ENCODE peak calls at places on chromosomes 16 and 17, in ten cellular contexts. One of them, this sample, is unnamed. For H3K4me1, the result is how much of the 10 kb centered on the place peaks cover.

GRCh38 chr17:15945493-15946209 is 721 bp downstream of the ADORA2B start:
- DNase-seq in right cardiac atrium: peak
- DNase-seq in lung: no peak
- DNase-seq in heart left ventricle: no peak
- DNase-seq in PC-3: no peak
- DNase-seq in ovary: no peak
- DNase-seq in aorta: peak
- DNase-seq in cardiac muscle cell: peak
- DNase-seq in spleen: peak
- DNase-seq in Karpas-422: no peak
- DNase-seq in this sample: no peak

GRCh38 chr17:4934173-4934979 is 2.3 kb downstream of the GP1BA start:
- DNase-seq in right cardiac atrium: no peak
- DNase-seq in lung: no peak
- DNase-seq in heart left ventricle: no peak
- DNase-seq in PC-3: peak
- DNase-seq in ovary: no peak
- DNase-seq in aorta: no peak
- DNase-seq in cardiac muscle cell: peak
- DNase-seq in spleen: no peak
- DNase-seq in Karpas-422: no peak
- DNase-seq in this sample: no peak

GRCh38 chr16:56226840-56227525 is 35.7 kb downstream of the GNAO1 start:
- DNase-seq in right cardiac atrium: no peak
- DNase-seq in lung: no peak
- DNase-seq in heart left ventricle: no peak
- DNase-seq in PC-3: no peak
- DNase-seq in ovary: no peak
- DNase-seq in aorta: no peak
- DNase-seq in cardiac muscle cell: no peak
- DNase-seq in spleen: no peak
- DNase-seq in Karpas-422: no peak
- DNase-seq in this sample: no peak

GRCh38 chr16:18062713-18063112 is 273.8 kb downstream of the NPIPA8 start:
- DNase-seq in right cardiac atrium: no peak
- DNase-seq in lung: no peak
- DNase-seq in heart left ventricle: no peak
- DNase-seq in PC-3: no peak
- DNase-seq in ovary: no peak
- DNase-seq in aorta: no peak
- DNase-seq in cardiac muscle cell: no peak
- DNase-seq in spleen: no peak
- DNase-seq in Karpas-422: no peak
- DNase-seq in this sample: no peak

GRCh38 chr16:66357523-66357928 is 9.0 kb upstream of the CDH5 start:
- DNase-seq in right cardiac atrium: no peak
- DNase-seq in lung: peak
- DNase-seq in heart left ventricle: peak
- DNase-seq in PC-3: peak
- DNase-seq in ovary: peak
- DNase-seq in aorta: no peak
- DNase-seq in cardiac muscle cell: peak
- DNase-seq in spleen: no peak
- DNase-seq in Karpas-422: peak
- DNase-seq in this sample: peak

GRCh38 chr16:22945361-22945760 is 131.4 kb downstream of the HS3ST2 start:
- DNase-seq in right cardiac atrium: no peak
- DNase-seq in lung: no peak
- DNase-seq in heart left ventricle: no peak
- DNase-seq in PC-3: no peak
- DNase-seq in ovary: no peak
- DNase-seq in aorta: no peak
- DNase-seq in cardiac muscle cell: peak
- DNase-seq in spleen: no peak
- DNase-seq in Karpas-422: no peak
- DNase-seq in this sample: no peak

GRCh38 chr16:675884-676564 is 553 bp downstream of the RHBDL1 start:
- DNase-seq in right cardiac atrium: no peak
- DNase-seq in lung: no peak
- DNase-seq in heart left ventricle: no peak
- DNase-seq in PC-3: no peak
- DNase-seq in ovary: no peak
- DNase-seq in aorta: no peak
- DNase-seq in cardiac muscle cell: no peak
- DNase-seq in spleen: no peak
- DNase-seq in Karpas-422: no peak
- DNase-seq in this sample: no peak

GRCh38 chr16:50438041-50438437 is 69.3 kb upstream of the BRD7 start:
- DNase-seq in right cardiac atrium: no peak
- DNase-seq in lung: no peak
- DNase-seq in heart left ventricle: no peak
- DNase-seq in PC-3: no peak
- DNase-seq in ovary: no peak
- DNase-seq in aorta: no peak
- DNase-seq in cardiac muscle cell: no peak
- DNase-seq in spleen: no peak
- DNase-seq in Karpas-422: no peak
- DNase-seq in this sample: peak

GRCh38 chr16:50806099-50807062 is 64.5 kb downstream of the CYLD start:
- DNase-seq in right cardiac atrium: peak
- DNase-seq in lung: peak
- DNase-seq in heart left ventricle: peak
- DNase-seq in PC-3: peak
- DNase-seq in ovary: peak
- DNase-seq in aorta: peak
- DNase-seq in cardiac muscle cell: peak
- DNase-seq in spleen: peak
- DNase-seq in Karpas-422: peak
- DNase-seq in this sample: peak

GRCh38 chr16:14476183-14476582 is 153.9 kb downstream of the PARN start:
- DNase-seq in right cardiac atrium: no peak
- DNase-seq in lung: no peak
- DNase-seq in heart left ventricle: no peak
- DNase-seq in PC-3: peak
- DNase-seq in ovary: no peak
- DNase-seq in aorta: no peak
- DNase-seq in cardiac muscle cell: no peak
- DNase-seq in spleen: no peak
- DNase-seq in Karpas-422: no peak
- DNase-seq in this sample: no peak

GRCh38 chr17:64781013-64781392 is 118.9 kb upstream of the SMURF2 start:
- DNase-seq in right cardiac atrium: no peak
- DNase-seq in lung: no peak
- DNase-seq in heart left ventricle: no peak
- DNase-seq in PC-3: no peak
- DNase-seq in ovary: no peak
- DNase-seq in aorta: no peak
- DNase-seq in cardiac muscle cell: no peak
- DNase-seq in spleen: peak
- DNase-seq in Karpas-422: peak
- DNase-seq in this sample: no peak

GRCh38 chr16:59088401-59088800 is 354.3 kb upstream of the GOT2 start:
- DNase-seq in right cardiac atrium: no peak
- DNase-seq in lung: no peak
- DNase-seq in heart left ventricle: no peak
- DNase-seq in PC-3: no peak
- DNase-seq in ovary: no peak
- DNase-seq in aorta: no peak
- DNase-seq in cardiac muscle cell: no peak
- DNase-seq in spleen: no peak
- DNase-seq in Karpas-422: no peak
- DNase-seq in this sample: no peak

GRCh38 chr17:32836527-32836926 is 40.4 kb downstream of the MYO1D start:
- DNase-seq in right cardiac atrium: no peak
- DNase-seq in lung: no peak
- DNase-seq in heart left ventricle: no peak
- DNase-seq in PC-3: no peak
- DNase-seq in ovary: no peak
- DNase-seq in aorta: no peak
- DNase-seq in cardiac muscle cell: no peak
- DNase-seq in spleen: no peak
- DNase-seq in Karpas-422: no peak
- DNase-seq in this sample: no peak

DNA sequence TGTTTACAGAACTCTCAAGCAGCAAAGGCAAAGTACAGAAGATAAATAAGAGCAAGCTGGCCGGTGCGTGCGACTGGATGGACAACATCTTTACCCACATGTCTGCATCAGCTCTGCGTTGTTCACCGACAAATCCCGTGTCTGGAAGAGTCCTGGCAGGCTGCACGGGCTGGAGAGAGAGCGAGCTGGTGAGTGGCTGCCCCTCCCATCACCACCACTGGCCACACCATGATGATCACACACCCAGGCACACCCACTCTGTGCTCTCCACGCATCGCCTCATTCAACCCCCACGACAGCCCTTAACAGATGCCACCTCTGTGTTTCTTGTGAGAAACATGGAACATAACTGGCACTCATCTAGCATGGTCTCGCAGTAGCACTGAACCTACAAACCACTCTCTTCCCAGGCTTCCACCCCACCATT is 59.2 kb downstream of the ANKRD11 start:
- DNase-seq in right cardiac atrium: no peak
- DNase-seq in lung: no peak
- DNase-seq in heart left ventricle: no peak
- DNase-seq in PC-3: no peak
- DNase-seq in ovary: no peak
- DNase-seq in aorta: no peak
- DNase-seq in cardiac muscle cell: no peak
- DNase-seq in spleen: no peak
- DNase-seq in Karpas-422: no peak
- DNase-seq in this sample: no peak
- H3K4me1 ChIP-seq in right cardiac atrium: under half
- H3K4me1 ChIP-seq in lung: under half
- H3K4me1 ChIP-seq in heart left ventricle: under half
- H3K4me1 ChIP-seq in PC-3: under half
- H3K4me1 ChIP-seq in ovary: under half
- H3K4me1 ChIP-seq in aorta: under half
- H3K4me1 ChIP-seq in cardiac muscle cell: under half
- H3K4me1 ChIP-seq in spleen: half or more
- H3K4me1 ChIP-seq in Karpas-422: under half
- H3K4me1 ChIP-seq in this sample: under half

DNA sequence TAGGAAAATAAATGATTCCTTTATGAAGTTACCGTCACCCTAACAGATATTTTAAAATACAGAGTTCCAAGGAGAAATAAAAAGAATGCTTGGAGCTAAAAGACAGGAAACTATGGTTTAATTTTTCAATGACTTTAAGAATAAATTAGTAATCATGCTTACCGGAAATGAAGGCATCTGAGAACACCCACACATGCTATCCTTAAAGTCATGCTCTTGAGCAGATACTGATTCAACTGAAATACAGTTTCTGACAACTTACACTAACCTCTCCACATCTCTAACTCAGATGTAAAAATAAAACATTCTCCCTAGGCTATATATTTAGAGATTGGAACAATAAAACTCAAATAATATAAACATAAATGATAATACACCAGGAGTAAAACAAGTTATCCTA is 7.8 kb downstream of the PSMD12 start:
- DNase-seq in right cardiac atrium: no peak
- DNase-seq in lung: no peak
- DNase-seq in heart left ventricle: no peak
- DNase-seq in PC-3: no peak
- DNase-seq in ovary: no peak
- DNase-seq in aorta: no peak
- DNase-seq in cardiac muscle cell: no peak
- DNase-seq in spleen: no peak
- DNase-seq in Karpas-422: no peak
- DNase-seq in this sample: no peak
- H3K4me1 ChIP-seq in right cardiac atrium: under half
- H3K4me1 ChIP-seq in lung: under half
- H3K4me1 ChIP-seq in heart left ventricle: under half
- H3K4me1 ChIP-seq in PC-3: under half
- H3K4me1 ChIP-seq in ovary: under half
- H3K4me1 ChIP-seq in aorta: under half
- H3K4me1 ChIP-seq in cardiac muscle cell: under half
- H3K4me1 ChIP-seq in spleen: half or more
- H3K4me1 ChIP-seq in Karpas-422: under half
- H3K4me1 ChIP-seq in this sample: under half

DNA sequence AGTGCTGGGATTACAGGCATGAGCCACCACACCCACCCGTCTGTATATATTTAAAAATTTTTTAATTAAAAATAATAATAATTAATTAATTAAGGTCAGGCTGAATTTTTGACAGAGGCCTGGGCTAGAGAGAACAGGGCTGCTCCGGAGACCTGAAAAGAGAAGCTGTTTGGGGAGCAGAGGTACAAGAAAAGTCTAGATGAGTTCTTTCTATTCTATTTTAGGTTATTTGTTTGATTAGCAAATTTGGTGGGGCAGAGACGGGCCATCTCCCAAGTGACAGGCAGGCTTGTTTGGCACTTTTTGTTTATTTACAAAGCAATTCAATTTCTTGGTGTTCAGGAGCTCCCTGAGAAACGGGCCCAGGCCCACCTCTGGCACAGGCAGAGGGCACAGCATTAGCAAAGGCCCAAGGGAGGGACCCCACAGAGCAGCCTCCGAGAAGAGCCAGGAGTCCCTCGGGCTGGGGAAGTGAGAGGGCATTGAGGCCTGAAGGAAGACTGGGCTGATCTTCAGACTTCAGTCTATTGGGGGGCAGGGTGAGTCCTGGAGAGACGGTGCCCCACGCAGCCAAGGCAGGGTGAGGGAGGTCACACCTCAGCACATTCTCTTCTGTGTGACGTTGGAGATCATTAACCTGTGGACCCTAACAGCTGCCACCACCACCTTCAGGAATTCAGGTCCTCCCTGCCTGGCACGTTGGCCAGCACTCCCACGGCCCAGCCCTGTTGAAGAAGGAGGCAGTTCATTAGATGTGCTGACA is 10.8 kb upstream of the RIPOR1 start:
- DNase-seq in right cardiac atrium: no peak
- DNase-seq in lung: no peak
- DNase-seq in heart left ventricle: no peak
- DNase-seq in PC-3: no peak
- DNase-seq in ovary: no peak
- DNase-seq in aorta: no peak
- DNase-seq in cardiac muscle cell: no peak
- DNase-seq in spleen: peak
- DNase-seq in Karpas-422: peak
- DNase-seq in this sample: no peak
- H3K4me1 ChIP-seq in right cardiac atrium: under half
- H3K4me1 ChIP-seq in lung: under half
- H3K4me1 ChIP-seq in heart left ventricle: under half
- H3K4me1 ChIP-seq in PC-3: under half
- H3K4me1 ChIP-seq in ovary: under half
- H3K4me1 ChIP-seq in aorta: under half
- H3K4me1 ChIP-seq in cardiac muscle cell: under half
- H3K4me1 ChIP-seq in spleen: half or more
- H3K4me1 ChIP-seq in Karpas-422: half or more
- H3K4me1 ChIP-seq in this sample: under half

DNA sequence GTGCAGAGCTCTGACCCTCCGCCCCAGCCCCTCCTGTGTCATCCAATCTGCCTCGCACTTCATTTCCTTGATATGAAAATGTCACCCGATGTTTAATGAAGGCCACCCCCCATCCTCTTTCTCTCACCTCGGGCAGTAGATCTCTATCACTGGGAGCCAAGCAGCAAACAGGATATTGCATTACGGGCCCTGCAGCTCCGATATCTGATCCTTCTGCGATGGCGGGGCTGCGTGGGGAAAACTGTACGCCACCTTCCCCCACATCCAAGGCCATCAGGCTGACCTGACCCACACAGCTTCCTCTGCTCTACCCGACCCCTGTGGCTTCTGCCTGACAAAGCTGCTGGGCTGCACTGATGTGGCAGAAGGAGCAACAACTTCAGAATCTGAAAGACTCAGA is 75.0 kb downstream of the DYNLRB2 start:
- DNase-seq in right cardiac atrium: no peak
- DNase-seq in lung: no peak
- DNase-seq in heart left ventricle: no peak
- DNase-seq in PC-3: no peak
- DNase-seq in ovary: no peak
- DNase-seq in aorta: no peak
- DNase-seq in cardiac muscle cell: no peak
- DNase-seq in spleen: no peak
- DNase-seq in Karpas-422: no peak
- DNase-seq in this sample: no peak
- H3K4me1 ChIP-seq in right cardiac atrium: under half
- H3K4me1 ChIP-seq in lung: under half
- H3K4me1 ChIP-seq in heart left ventricle: under half
- H3K4me1 ChIP-seq in PC-3: under half
- H3K4me1 ChIP-seq in ovary: under half
- H3K4me1 ChIP-seq in aorta: under half
- H3K4me1 ChIP-seq in cardiac muscle cell: under half
- H3K4me1 ChIP-seq in spleen: under half
- H3K4me1 ChIP-seq in Karpas-422: under half
- H3K4me1 ChIP-seq in this sample: under half

This sample was measured in right atrium auricular region.